ENCODE peak calls at places on chromosomes 4 and X, in seven cellular contexts. G is HCT116; W is AG04450; D is CD8-positive, alpha-beta T cell; M is A549; O is H1; K is Peyer's patch. Y is an unnamed sample.

GRCh38 chrX:43436497-43436896 is 219.6 kb upstream of the MAOA start:
- DNase-seq in G (no peak), W (no peak), D (no peak), M (no peak), O (no peak), K (no peak), Y (no peak)

GRCh38 chr4:183399616-183400015 is 44.8 kb upstream of the CDKN2AIP start:
- DNase-seq in G (no peak), W (no peak), D (no peak), M (no peak), O (no peak), K (no peak), Y (no peak)

GRCh38 chr4:172866421-172866820 is 302.2 kb upstream of the GALNT7 start:
- DNase-seq in G (no peak), W (no peak), D (no peak), M (no peak), O (no peak), K (no peak), Y (no peak)

GRCh38 chr4:169024762-169025161 is 14.7 kb upstream of the CBR4 start:
- DNase-seq in G (peak), W (peak), D (no peak), M (peak), O (no peak), K (no peak), Y (no peak)

GRCh38 chr4:146158036-146158745 is 17.3 kb upstream of the LSM6 start:
- DNase-seq in G (no peak), W (no peak), D (no peak), M (no peak), O (no peak), K (no peak), Y (no peak)

GRCh38 chrX:112513154-112513553 is 166.6 kb downstream of the LHFPL1 start:
- DNase-seq in G (no peak), W (peak), D (no peak), M (no peak), O (no peak), K (no peak), Y (no peak)

GRCh38 chr4:148288448-148288847 is 153.8 kb downstream of the NR3C2 start:
- DNase-seq in G (no peak), W (no peak), D (no peak), M (no peak), O (no peak), K (no peak), Y (no peak)

GRCh38 chr4:180134116-180134866 is 2108.9 kb upstream of the TENM3 start:
- DNase-seq in G (no peak), W (no peak), D (no peak), M (no peak), O (no peak), K (peak), Y (no peak)

GRCh38 chr4:123390846-123391456 is 5.6 kb upstream of the SPRY1 start:
- DNase-seq in G (peak), W (no peak), D (no peak), M (no peak), O (no peak), K (no peak), Y (no peak)

GRCh38 chrX:118216488-118216887 is 99.9 kb upstream of the KLHL13 start:
- DNase-seq in G (no peak), W (no peak), D (no peak), M (no peak), O (no peak), K (peak), Y (no peak)

GRCh38 chrX:125205084-125205917 is 114.4 kb upstream of the TEX13C start:
- DNase-seq in G (no peak), W (no peak), D (peak), M (peak), O (peak), K (no peak), Y (no peak)

GRCh38 chr4:102759835-102760644 is 728 bp downstream of the MANBA start:
- DNase-seq in G (no peak), W (no peak), D (peak), M (peak), O (no peak), K (no peak), Y (peak)

GRCh38 chr4:47490550-47490949 is 5.5 kb downstream of the ATP10D start:
- DNase-seq in G (peak), W (no peak), D (no peak), M (peak), O (no peak), K (no peak), Y (no peak)

GRCh38 chr4:88618782-88619485 is 26.7 kb downstream of the HERC3 start:
- DNase-seq in G (no peak), W (no peak), D (no peak), M (no peak), O (no peak), K (no peak), Y (no peak)

GRCh38 chr4:154936873-154937272 is 155.8 kb downstream of the RBM46 start:
- DNase-seq in G (no peak), W (no peak), D (no peak), M (no peak), O (no peak), K (no peak), Y (no peak)

GRCh38 chrX:119708936-119709335 is 16.0 kb upstream of the SEPTIN6 start:
- DNase-seq in G (no peak), W (no peak), D (no peak), M (no peak), O (no peak), K (no peak), Y (no peak)

GRCh38 chrX:36344301-36344700 is 424.8 kb downstream of the CFAP47 start:
- DNase-seq in G (no peak), W (no peak), D (no peak), M (no peak), O (no peak), K (no peak), Y (no peak)

GRCh38 chr4:34323549-34324325 is 1920.6 kb downstream of the ARAP2 start:
- DNase-seq in G (no peak), W (no peak), D (no peak), M (no peak), O (no peak), K (no peak), Y (no peak)

GRCh38 chrX:47311857-47312774 is 58.3 kb upstream of the ZNF157 start:
- DNase-seq in G (peak), W (peak), D (peak), M (peak), O (peak), K (peak), Y (peak)

GRCh38 chr4:127558489-127559407 is 74.0 kb upstream of the INTU start:
- DNase-seq in G (no peak), W (no peak), D (no peak), M (no peak), O (no peak), K (no peak), Y (no peak)

GRCh38 chrX:34381241-34381640 is 249.1 kb upstream of the FAM47A start:
- DNase-seq in G (no peak), W (no peak), D (no peak), M (no peak), O (no peak), K (no peak), Y (no peak)

GRCh38 chr4:10157478-10158354 is 41.1 kb upstream of the WDR1 start:
- DNase-seq in G (peak), W (peak), D (peak), M (peak), O (peak), K (no peak), Y (no peak)

GRCh38 chrX:36868592-36868991 is 139.6 kb upstream of the FAM47C start:
- DNase-seq in G (no peak), W (no peak), D (no peak), M (no peak), O (no peak), K (no peak), Y (no peak)

GRCh38 chr4:184196730-184197355 is 20.8 kb downstream of the ENPP6 start:
- DNase-seq in G (no peak), W (no peak), D (no peak), M (no peak), O (no peak), K (no peak), Y (no peak)

GRCh38 chrX:63513825-63514574 is 162.9 kb upstream of the SPIN4 start:
- DNase-seq in G (no peak), W (peak), D (no peak), M (no peak), O (no peak), K (no peak), Y (peak)

GRCh38 chr4:168098257-168098717 is 6.0 kb downstream of the ANXA10 start:
- DNase-seq in G (peak), W (no peak), D (no peak), M (no peak), O (no peak), K (no peak), Y (no peak)

GRCh38 chr4:172654482-172654881 is 514.1 kb upstream of the GALNT7 start:
- DNase-seq in G (no peak), W (no peak), D (no peak), M (no peak), O (no peak), K (no peak), Y (no peak)

GRCh38 chr4:118268780-118269179 is 84.0 kb downstream of the PRSS12 start:
- DNase-seq in G (no peak), W (no peak), D (no peak), M (no peak), O (no peak), K (no peak), Y (no peak)

GRCh38 chr4:118270492-118270891 is 82.3 kb downstream of the PRSS12 start:
- DNase-seq in G (peak), W (no peak), D (no peak), M (peak), O (no peak), K (no peak), Y (no peak)

GRCh38 chr4:118264096-118264495 is 88.7 kb downstream of the PRSS12 start:
- DNase-seq in G (no peak), W (no peak), D (no peak), M (no peak), O (no peak), K (no peak), Y (no peak)

GRCh38 chr4:118265312-118266144 is 87.3 kb downstream of the PRSS12 start:
- DNase-seq in G (no peak), W (no peak), D (no peak), M (no peak), O (no peak), K (peak), Y (no peak)
- H3K4me3 ChIP-seq in G (no peak), W (peak), D (peak), M (peak), O (no peak), K (peak), Y (peak)

DNA sequence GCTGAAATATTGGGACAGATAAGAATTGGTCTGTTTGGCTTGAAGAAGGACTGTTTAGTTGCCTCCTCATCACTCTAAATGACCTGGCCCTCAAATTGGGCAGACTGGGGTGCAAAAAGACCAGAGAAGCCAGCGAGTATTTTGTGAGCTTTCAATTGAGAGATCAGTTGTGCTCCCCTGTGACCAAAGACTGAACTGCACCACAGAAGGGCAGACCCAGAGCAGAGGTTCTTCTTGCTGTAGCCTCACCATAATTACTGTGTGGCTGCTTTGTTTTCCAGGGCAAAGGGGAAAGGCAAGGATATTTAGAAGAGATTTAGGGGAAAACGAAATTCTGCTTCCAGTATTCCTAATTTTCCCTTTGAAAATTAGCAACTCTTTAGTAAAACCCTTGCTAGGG is 104.0 kb upstream of the MBNL3 start:
- DNase-seq in G (no peak), W (no peak), D (no peak), M (no peak), O (no peak), K (no peak), Y (no peak)
- TF ChIP-seq CTCF in G (peak), W (no peak), D (no peak), M (no peak), O (peak), K (peak), Y (peak)

GRCh38 chr4:21655100-21655499 is 293.5 kb downstream of the KCNIP4 start:
- DNase-seq in G (no peak), W (no peak), D (no peak), M (no peak), O (no peak), K (no peak), Y (no peak)

GRCh38 chr4:21645776-21646175 is 302.8 kb downstream of the KCNIP4 start:
- DNase-seq in G (no peak), W (no peak), D (no peak), M (no peak), O (no peak), K (no peak), Y (no peak)

GRCh38 chr4:21652508-21653108 is 296.0 kb downstream of the KCNIP4 start:
- DNase-seq in G (no peak), W (no peak), D (no peak), M (no peak), O (no peak), K (no peak), Y (no peak)

DNA sequence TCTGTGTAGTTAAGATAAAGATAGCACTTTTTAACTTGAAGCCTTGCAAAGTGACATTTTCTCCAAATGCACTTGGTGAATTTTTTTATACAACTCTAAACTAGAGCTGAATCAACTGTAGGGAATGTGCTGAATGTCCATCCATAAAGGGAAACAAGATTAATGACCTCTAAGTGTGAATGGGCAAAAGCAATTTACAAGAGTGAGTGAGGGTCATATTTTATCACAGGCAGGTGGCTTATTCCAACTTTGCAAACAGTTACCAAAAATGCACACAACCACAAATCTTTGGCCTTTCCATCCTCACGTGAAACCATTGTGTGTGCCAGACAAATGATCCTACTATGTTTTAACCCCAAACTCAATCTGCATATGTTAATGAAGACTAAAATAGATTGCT is 298.9 kb downstream of the KCNIP4 start:
- DNase-seq in G (no peak), W (no peak), D (no peak), M (no peak), O (no peak), K (no peak), Y (no peak)
- H3K4me3 ChIP-seq in G (no peak), W (no peak), D (no peak), M (no peak), O (no peak), K (no peak), Y (no peak)

GRCh38 chr4:6709230-6710114 is at the start of gene MRFAP1L1:
- DNase-seq in G (peak), W (peak), D (peak), M (peak), O (peak), K (peak), Y (peak)
- TF ChIP-seq CTCF in G (no peak), W (peak), D (no peak), M (no peak), O (no peak), K (no peak), Y (no peak)

DNA sequence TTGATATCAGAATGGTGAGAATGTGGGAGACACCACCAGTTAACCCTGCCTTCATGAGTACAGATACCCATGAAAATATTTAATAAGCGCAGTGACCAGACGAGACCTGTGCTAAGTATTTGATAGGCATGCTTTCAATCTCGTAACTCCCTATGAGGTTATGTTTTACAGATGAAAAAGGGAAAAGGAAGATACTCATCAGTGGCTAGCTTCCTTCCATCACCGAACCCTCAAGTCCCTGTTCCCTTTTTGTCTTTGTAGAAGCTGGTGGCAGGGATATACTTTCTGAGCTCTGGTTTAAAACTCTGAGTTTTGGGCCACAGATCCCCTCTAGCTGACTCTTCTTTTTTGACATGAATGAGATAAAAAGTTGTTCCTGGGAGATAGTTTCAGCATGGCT is 26.3 kb downstream of the AFF1 start:
- DNase-seq in G (no peak), W (no peak), D (no peak), M (no peak), O (no peak), K (no peak), Y (no peak)
- H3K4me3 ChIP-seq in G (no peak), W (no peak), D (no peak), M (no peak), O (no peak), K (no peak), Y (no peak)

GRCh38 chr4:104420766-104421165 is 73.9 kb downstream of the CXXC4 start:
- DNase-seq in G (no peak), W (no peak), D (peak), M (no peak), O (no peak), K (no peak), Y (no peak)

GRCh38 chr4:104421576-104421975 is 73.1 kb downstream of the CXXC4 start:
- DNase-seq in G (no peak), W (no peak), D (no peak), M (no peak), O (no peak), K (no peak), Y (no peak)

GRCh38 chr4:104425948-104426347 is 68.7 kb downstream of the CXXC4 start:
- DNase-seq in G (no peak), W (no peak), D (no peak), M (no peak), O (no peak), K (no peak), Y (no peak)

GRCh38 chr4:104425003-104425402 is 69.7 kb downstream of the CXXC4 start:
- DNase-seq in G (no peak), W (no peak), D (no peak), M (no peak), O (no peak), K (no peak), Y (no peak)

DNA sequence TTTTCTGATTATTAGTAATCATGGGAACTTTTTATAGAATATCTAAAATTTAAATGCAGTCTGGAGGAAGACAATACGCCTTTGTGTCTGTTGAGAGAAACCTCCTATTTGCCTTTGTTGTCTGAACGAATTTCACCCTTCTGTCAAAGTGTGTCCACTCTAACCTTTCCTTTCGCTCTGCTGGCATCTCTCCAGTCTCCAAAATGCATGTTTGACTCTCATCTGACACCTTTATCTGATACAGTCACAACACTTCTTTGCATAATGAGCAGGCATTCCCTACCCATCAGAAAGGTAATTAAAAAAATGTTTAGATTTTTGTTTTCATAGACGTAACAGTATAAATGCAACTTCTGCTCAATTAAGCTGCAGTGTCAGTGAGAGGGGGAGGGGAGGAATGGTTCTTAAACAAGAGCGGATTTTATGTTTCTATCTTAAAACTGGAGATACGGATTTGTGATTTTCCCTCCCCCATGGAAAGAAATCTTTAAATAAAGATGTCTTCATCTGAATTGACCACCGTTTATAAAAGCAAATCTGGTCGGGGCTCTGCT is 70.2 kb downstream of the CXXC4 start:
- DNase-seq in G (no peak), W (no peak), D (no peak), M (no peak), O (no peak), K (no peak), Y (no peak)
- TF ChIP-seq CTCF in G (no peak), W (no peak), D (no peak), M (no peak), O (no peak), K (no peak), Y (no peak)

DNA sequence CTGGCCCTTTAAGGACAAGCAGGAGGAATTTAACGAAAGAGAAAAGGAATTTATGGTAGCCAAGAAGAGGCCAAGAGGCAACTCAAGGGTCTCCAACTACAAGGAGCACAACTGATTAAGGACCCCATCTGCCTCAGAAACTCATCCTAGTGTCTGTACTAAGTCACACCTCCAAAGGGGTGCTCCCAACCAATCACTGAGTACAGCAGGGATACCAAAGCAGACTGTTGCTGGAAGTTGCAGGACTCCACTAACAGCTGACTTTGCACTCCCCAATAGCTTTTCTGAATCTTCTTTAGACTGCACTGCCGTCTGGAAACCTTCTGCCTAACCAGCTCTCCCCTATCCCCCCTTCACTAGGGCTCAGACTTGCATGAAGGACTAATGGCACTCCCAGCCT is 50.6 kb downstream of the ATP11C start:
- DNase-seq in G (no peak), W (no peak), D (no peak), M (no peak), O (no peak), K (no peak), Y (no peak)
- H3K4me3 ChIP-seq in G (no peak), W (no peak), D (no peak), M (no peak), O (no peak), K (no peak), Y (no peak)

Y was measured in AG09309.